ENCODE peak calls at places on chromosomes 6 and 20, in seven cellular contexts. P, Q, F, Z, C, S and I are unnamed samples.

GRCh38 chr6:13413466-13413862 is 73.9 kb downstream of the GFOD1 start:
- DNase-seq in P (peak; percentile 67), Q (no peak), F (no peak), Z (peak; percentile 76), C (no peak), S (no peak), I (peak; percentile 71)

GRCh38 chr6:162416845-162417537 is 310.6 kb downstream of the PRKN start:
- DNase-seq in P (no peak), Q (no peak), F (no peak), Z (no peak), C (no peak), S (no peak), I (no peak)

GRCh38 chr6:28988536-28989415 is 16.3 kb downstream of the ZNF311 start:
- DNase-seq in P (no peak), Q (peak; percentile 74), F (no peak), Z (peak; percentile 55), C (peak; percentile 54), S (peak; percentile 70), I (peak; percentile 72)

GRCh38 chr6:117605169-117605826 is 3.0 kb upstream of the GOPC start:
- DNase-seq in P (peak; percentile 81), Q (peak; percentile 68), F (no peak), Z (peak; percentile 79), C (no peak), S (peak; percentile 71), I (peak; percentile 94)

GRCh38 chr6:137866200-137866913 is 702 bp upstream of the TNFAIP3 start:
- DNase-seq in P (no peak), Q (no peak), F (no peak), Z (no peak), C (no peak), S (peak; percentile 81), I (no peak)

GRCh38 chr20:19735446-19735845 is 22.6 kb upstream of the RIN2 start:
- DNase-seq in P (peak; percentile 97), Q (no peak), F (peak; percentile 84), Z (peak; percentile 88), C (no peak), S (no peak), I (peak; percentile 86)

GRCh38 chr6:31614674-31615578 is at the start of gene AIF1:
- DNase-seq in P (no peak), Q (no peak), F (no peak), Z (no peak), C (no peak), S (peak; percentile 46), I (no peak)

GRCh38 chr6:6438286-6438685 is 117.8 kb upstream of the F13A1 start:
- DNase-seq in P (no peak), Q (no peak), F (no peak), Z (no peak), C (no peak), S (no peak), I (no peak)

GRCh38 chr6:129641344-129641743 is 68.6 kb downstream of the ARHGAP18 start:
- DNase-seq in P (peak; percentile 62), Q (no peak), F (no peak), Z (peak; percentile 76), C (no peak), S (no peak), I (peak; percentile 80)

GRCh38 chr6:40395066-40395697 is 192.0 kb downstream of the LRFN2 start:
- DNase-seq in P (peak; percentile 42), Q (no peak), F (no peak), Z (peak; percentile 13), C (no peak), S (no peak), I (no peak)

GRCh38 chr6:163187606-163188005 is 226.9 kb upstream of the QKI start:
- DNase-seq in P (no peak), Q (no peak), F (no peak), Z (no peak), C (no peak), S (no peak), I (no peak)

GRCh38 chr6:97632392-97632791 is 349.4 kb upstream of the MMS22L start:
- DNase-seq in P (peak; percentile 20), Q (no peak), F (no peak), Z (peak; percentile 6), C (no peak), S (no peak), I (no peak)

GRCh38 chr6:166687538-166688259 is 60.6 kb upstream of the RPS6KA2 start:
- DNase-seq in P (no peak), Q (no peak), F (no peak), Z (no peak), C (no peak), S (no peak), I (no peak)

GRCh38 chr6:36616888-36617521 is 22.8 kb downstream of the SRSF3 start:
- DNase-seq in P (peak; percentile 68), Q (no peak), F (peak; percentile 87), Z (peak; percentile 61), C (no peak), S (no peak), I (no peak)

GRCh38 chr6:164099535-164099982 is 685.0 kb downstream of the QKI start:
- DNase-seq in P (no peak), Q (no peak), F (no peak), Z (no peak), C (no peak), S (no peak), I (no peak)

GRCh38 chr20:48723308-48724264 is 104.2 kb downstream of the PREX1 start:
- DNase-seq in P (peak; percentile 39), Q (no peak), F (peak; percentile 80), Z (peak; percentile 80), C (no peak), S (no peak), I (peak; percentile 82)

GRCh38 chr6:30748301-30748769 is 4.0 kb upstream of the IER3 start:
- DNase-seq in P (no peak), Q (no peak), F (no peak), Z (no peak), C (no peak), S (no peak), I (no peak)

GRCh38 chr6:111862314-111862713 is 10.9 kb downstream of the FYN start:
- DNase-seq in P (no peak), Q (no peak), F (no peak), Z (no peak), C (no peak), S (no peak), I (no peak)

GRCh38 chr20:6469695-6470094 is 297.8 kb upstream of the BMP2 start:
- DNase-seq in P (no peak), Q (no peak), F (no peak), Z (no peak), C (no peak), S (no peak), I (no peak)

GRCh38 chr20:34268851-34269668 is 27.8 kb downstream of the ASIP start:
- DNase-seq in P (peak; percentile 48), Q (no peak), F (no peak), Z (no peak), C (no peak), S (no peak), I (peak; percentile 48)

GRCh38 chr6:105099371-105099770 is 80.4 kb downstream of the POPDC3 start:
- DNase-seq in P (no peak), Q (no peak), F (no peak), Z (no peak), C (no peak), S (no peak), I (no peak)

GRCh38 chr6:1137849-1138248 is 174.0 kb upstream of the FOXQ1 start:
- DNase-seq in P (no peak), Q (no peak), F (no peak), Z (no peak), C (no peak), S (no peak), I (no peak)

DNA sequence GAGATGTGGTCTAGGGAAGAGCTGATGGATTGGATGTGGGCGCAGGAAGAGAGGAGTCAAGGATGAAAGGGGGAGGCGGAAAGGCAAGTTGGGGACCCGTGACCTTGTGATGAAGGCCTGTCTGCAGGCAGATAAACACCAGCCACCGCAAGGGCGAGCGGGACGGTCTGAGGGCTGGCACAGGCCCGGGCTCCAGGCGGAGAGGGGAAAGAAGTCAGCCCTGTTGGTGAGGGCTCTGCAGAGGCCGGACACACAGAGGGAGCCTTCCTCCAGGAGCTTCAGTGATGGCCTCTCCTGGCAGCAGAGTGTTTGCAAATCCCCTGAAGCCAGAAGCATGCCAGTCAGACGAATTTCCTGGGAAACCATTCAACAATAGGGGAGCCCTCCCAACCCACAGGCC is 112.2 kb downstream of the ZDHHC14 start:
- DNase-seq in P (no peak), Q (no peak), F (no peak), Z (no peak), C (no peak), S (no peak), I (no peak)
- H3K4me3 ChIP-seq in P (no peak overlapping the region), Q (no peak overlapping the region), F (no peak overlapping the region), Z (no peak overlapping the region), C (no peak overlapping the region), S (no peak overlapping the region), I (no peak overlapping the region)

GRCh38 chr6:94956910-94957309 is 620.4 kb upstream of the MANEA start:
- DNase-seq in P (no peak), Q (no peak), F (no peak), Z (no peak), C (no peak), S (no peak), I (no peak)

GRCh38 chr6:94953867-94954631 is 623.3 kb upstream of the MANEA start:
- DNase-seq in P (no peak), Q (no peak), F (no peak), Z (no peak), C (no peak), S (no peak), I (no peak)
- H3K4me3 ChIP-seq in P (no peak overlapping the region), Q (no peak overlapping the region), F (no peak overlapping the region), Z (no peak overlapping the region), C (no peak overlapping the region), S (no peak overlapping the region), I (no peak overlapping the region)

DNA sequence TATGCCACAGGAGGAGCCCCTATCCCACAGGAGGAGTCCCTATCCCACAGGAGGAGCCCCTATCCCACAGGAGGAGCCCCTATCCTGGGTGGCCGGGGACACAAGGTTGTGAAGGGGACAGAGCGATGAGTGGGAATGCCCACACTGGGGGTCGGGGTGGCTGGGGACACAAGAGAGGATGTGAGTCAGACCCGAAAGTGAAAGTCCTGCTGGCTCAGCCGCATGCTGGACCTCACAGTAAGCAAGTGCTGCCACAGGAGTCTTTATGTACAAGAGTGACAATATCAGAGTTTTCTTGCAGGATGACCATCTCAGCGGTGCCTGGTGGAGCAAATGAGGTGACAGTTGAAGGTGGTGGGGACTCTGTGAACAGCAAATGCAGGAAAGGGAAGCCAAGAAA is 93.7 kb downstream of the PSMB1 start:
- DNase-seq in P (peak; percentile 71), Q (no peak), F (no peak), Z (peak; percentile 18), C (no peak), S (no peak), I (peak; percentile 75)
- H3K4me3 ChIP-seq in P (peak overlapping the region; percentile 67), Q (no peak overlapping the region), F (no peak overlapping the region), Z (peak overlapping the region; percentile 34), C (no peak overlapping the region), S (no peak overlapping the region), I (peak overlapping the region; percentile 46)

GRCh38 chr6:139984317-139984716 is 609.9 kb upstream of the CITED2 start:
- DNase-seq in P (no peak), Q (no peak), F (no peak), Z (no peak), C (no peak), S (no peak), I (no peak)

GRCh38 chr6:139981810-139982550 is 607.5 kb upstream of the CITED2 start:
- DNase-seq in P (peak; percentile 53), Q (peak; percentile 82), F (no peak), Z (peak; percentile 61), C (no peak), S (no peak), I (peak; percentile 92)

GRCh38 chr6:139985236-139985815 is 610.9 kb upstream of the CITED2 start:
- DNase-seq in P (no peak), Q (no peak), F (no peak), Z (no peak), C (no peak), S (no peak), I (no peak)

GRCh38 chr6:139982652-139983051 is 608.2 kb upstream of the CITED2 start:
- DNase-seq in P (peak; percentile 56), Q (no peak), F (no peak), Z (peak; percentile 93), C (no peak), S (no peak), I (peak; percentile 95)

GRCh38 chr6:139983555-139984276 is 609.3 kb upstream of the CITED2 start:
- DNase-seq in P (peak; percentile 56), Q (no peak), F (no peak), Z (peak; percentile 87), C (no peak), S (no peak), I (peak; percentile 94)
- H3K4me3 ChIP-seq in P (no peak overlapping the region), Q (no peak overlapping the region), F (no peak overlapping the region), Z (no peak overlapping the region), C (no peak overlapping the region), S (no peak overlapping the region), I (no peak overlapping the region)